ENCODE peak calls at places on chromosomes 6 and 20, in eight cellular contexts. G, V, T, J, B, L, D and K are unnamed samples.

GRCh38 chr6:167122827-167123657 is at the start of gene CCR6:
- DNase-seq in T (no peak), V (no peak), L (no peak), G (no peak), B (no peak), D (no peak), J (no peak), K (no peak)

GRCh38 chr20:58587467-58587866 is 63.6 kb upstream of the STX16 start:
- DNase-seq in B (no peak), V (no peak), G (no peak), T (no peak), J (no peak), D (no peak), L (no peak), K (no peak)

GRCh38 chr6:24991748-24992467 is 56.1 kb upstream of the RIPOR2 start:
- DNase-seq in V (peak), B (no peak), J (no peak), D (peak), L (peak), G (peak), T (peak), K (peak)

GRCh38 chr20:1815502-1816085 is 79.6 kb upstream of the SIRPA start:
- DNase-seq in L (no peak), G (no peak), D (no peak), J (no peak), T (no peak), V (no peak), B (no peak), K (no peak)

GRCh38 chr6:36755435-36756348 is 58.1 kb downstream of the RAB44 start:
- DNase-seq in B (no peak), G (peak), J (no peak), T (peak), L (no peak), D (no peak), V (peak), K (no peak)

GRCh38 chr6:165042912-165043311 is 266.5 kb downstream of the C6orf118 start:
- DNase-seq in J (no peak), L (no peak), B (no peak), T (no peak), V (no peak), G (no peak), D (no peak), K (no peak)

GRCh38 chr6:84871925-84872324 is 107.5 kb upstream of the TBX18 start:
- DNase-seq in J (no peak), G (no peak), B (no peak), V (no peak), D (no peak), T (no peak), L (no peak), K (no peak)

GRCh38 chr6:125102901-125103300 is 50.7 kb upstream of the TPD52L1 start:
- DNase-seq in J (no peak), V (no peak), B (no peak), G (no peak), T (no peak), D (no peak), L (no peak), K (no peak)

GRCh38 chr6:153150400-153150766 is 19.3 kb upstream of the RGS17 start:
- DNase-seq in V (no peak), G (no peak), B (no peak), J (no peak), T (no peak), D (no peak), L (no peak), K (no peak)

GRCh38 chr20:35821807-35822242 is 50.0 kb downstream of the PHF20 start:
- DNase-seq in V (no peak), B (no peak), J (no peak), T (no peak), G (no peak), D (no peak), L (no peak), K (no peak)

GRCh38 chr20:45890997-45891983 is at the start of the genes CTSA and NEURL2:
- DNase-seq in G (peak), B (peak), D (peak), T (peak), V (peak), L (peak), J (peak), K (peak)

GRCh38 chr6:110720066-110720465 is 95.2 kb downstream of the CDK19 start:
- DNase-seq in L (no peak), B (no peak), G (no peak), J (no peak), V (no peak), D (no peak), T (no peak), K (no peak)

GRCh38 chr20:3712279-3712873 is at the start of gene SIGLEC1:
- DNase-seq in V (peak), L (peak), B (no peak), J (no peak), D (no peak), G (peak), T (no peak), K (peak)

GRCh38 chr6:160221918-160222317 is 36.7 kb downstream of the SLC22A2 start:
- DNase-seq in B (no peak), V (no peak), J (no peak), T (no peak), D (no peak), L (no peak), G (no peak), K (no peak)

GRCh38 chr6:161181136-161181535 is 92.7 kb downstream of the AGPAT4 start:
- DNase-seq in B (no peak), V (no peak), T (no peak), G (no peak), J (no peak), D (no peak), L (no peak), K (no peak)

GRCh38 chr6:151813858-151814257 is 6.4 kb downstream of the ESR1 start:
- DNase-seq in B (no peak), V (no peak), J (no peak), T (no peak), D (no peak), L (no peak), G (no peak), K (no peak)

GRCh38 chr6:31441368-31442267 is 38.2 kb downstream of the MICA start:
- DNase-seq in L (peak), T (no peak), D (peak), J (peak), G (peak), B (peak), V (peak), K (peak)

GRCh38 chr20:564195-564594 is 20.6 kb upstream of the CSNK2A1 start:
- DNase-seq in T (no peak), J (no peak), V (no peak), B (no peak), D (no peak), L (no peak), G (no peak), K (no peak)

GRCh38 chr6:3352678-3353077 is 93.9 kb downstream of the PSMG4 start:
- DNase-seq in T (no peak), G (no peak), J (no peak), V (no peak), B (no peak), L (no peak), D (no peak), K (no peak)

GRCh38 chr20:33554914-33555420 is 65.1 kb downstream of the CBFA2T2 start:
- DNase-seq in J (no peak), G (no peak), L (no peak), B (no peak), T (peak), V (peak), D (peak), K (peak)

GRCh38 chr6:114344216-114344970 is 1.6 kb upstream of the HS3ST5 start:
- DNase-seq in L (no peak), T (no peak), J (no peak), G (no peak), D (no peak), V (no peak), B (no peak), K (no peak)

GRCh38 chr20:17624551-17625245 is 54.8 kb downstream of the DSTN start:
- DNase-seq in L (peak), B (peak), V (no peak), T (no peak), D (no peak), G (no peak), J (peak), K (peak)

GRCh38 chr6:131819507-131820228 is 11.8 kb downstream of the ENPP1 start:
- DNase-seq in T (no peak), G (no peak), D (no peak), B (no peak), V (no peak), L (peak), J (no peak), K (no peak)

GRCh38 chr6:71463061-71463460 is 174.4 kb downstream of the OGFRL1 start:
- DNase-seq in J (no peak), V (no peak), B (no peak), L (no peak), T (no peak), D (no peak), G (no peak), K (no peak)

GRCh38 chr6:144149894-144150672 is at the start of gene STX11:
- DNase-seq in B (peak), T (peak), D (peak), V (peak), L (peak), G (peak), J (peak), K (peak)
- TF ChIP-seq POLR2A in B (no peak), T (peak), D (peak), V (peak), L (peak), G (no peak), J (peak), K (no peak)

DNA sequence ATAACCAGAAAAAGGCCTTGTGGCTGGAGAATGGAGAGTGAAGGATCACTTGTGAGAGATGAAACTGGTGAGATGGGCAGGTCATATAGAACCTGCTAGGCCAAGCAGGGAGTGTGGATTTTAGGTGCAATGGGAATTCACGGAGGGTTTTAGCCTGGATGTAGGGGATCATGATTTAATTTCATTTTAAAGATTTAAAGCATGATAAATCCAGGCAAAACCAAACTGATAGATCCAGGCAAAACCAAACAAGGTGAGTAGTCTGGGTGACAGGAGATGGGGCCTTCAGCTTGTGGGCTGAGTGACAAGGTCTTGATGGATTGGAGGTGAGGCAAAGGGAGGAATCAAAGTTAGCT is 1.5 kb upstream of the PLCG1 start:
- DNase-seq in B (no peak), T (no peak), J (no peak), V (no peak), G (no peak), D (no peak), L (no peak), K (no peak)
- H3K4me3 ChIP-seq in B (peak), T (no peak), J (no peak), V (no peak), G (no peak), D (no peak), L (no peak), K (no peak)

DNA sequence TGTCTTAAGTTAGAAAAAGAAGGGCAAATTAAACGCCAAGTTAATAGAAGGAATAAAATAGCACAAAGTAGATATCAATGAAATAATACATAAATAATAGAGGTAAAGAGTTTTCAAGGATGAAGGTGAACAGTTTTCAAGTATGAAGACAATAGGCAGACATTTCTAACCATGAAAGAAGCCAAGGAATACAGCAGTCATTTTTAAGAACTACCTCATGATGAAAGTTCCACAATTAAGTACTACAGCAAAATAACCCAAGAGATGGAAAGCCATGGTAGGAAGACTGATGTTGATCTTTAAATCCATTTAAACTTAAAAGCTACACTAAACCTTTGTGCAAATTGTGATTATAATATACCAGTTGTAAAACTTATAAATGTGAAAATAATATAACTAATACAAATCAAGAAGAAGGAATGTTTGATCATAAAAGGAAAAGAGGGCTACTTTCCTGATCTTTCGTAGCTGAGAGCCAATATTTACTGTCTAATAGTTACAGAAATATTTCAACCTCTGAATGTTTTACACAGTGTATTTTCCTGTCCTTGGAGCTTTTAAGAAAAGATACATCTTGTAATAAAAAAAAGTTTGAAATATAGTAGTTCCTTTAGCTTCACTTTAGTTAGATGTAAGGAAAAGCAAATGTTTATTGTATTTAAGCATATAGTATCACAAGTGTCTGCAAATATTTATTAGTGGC is 143.1 kb downstream of the STXBP5 start:
- DNase-seq in G (no peak), J (no peak), T (no peak), V (no peak), L (no peak), D (no peak), B (no peak), K (no peak)
- TF ChIP-seq POLR2A in G (no peak), J (no peak), T (no peak), V (no peak), L (no peak), D (no peak), B (no peak), K (no peak)

DNA sequence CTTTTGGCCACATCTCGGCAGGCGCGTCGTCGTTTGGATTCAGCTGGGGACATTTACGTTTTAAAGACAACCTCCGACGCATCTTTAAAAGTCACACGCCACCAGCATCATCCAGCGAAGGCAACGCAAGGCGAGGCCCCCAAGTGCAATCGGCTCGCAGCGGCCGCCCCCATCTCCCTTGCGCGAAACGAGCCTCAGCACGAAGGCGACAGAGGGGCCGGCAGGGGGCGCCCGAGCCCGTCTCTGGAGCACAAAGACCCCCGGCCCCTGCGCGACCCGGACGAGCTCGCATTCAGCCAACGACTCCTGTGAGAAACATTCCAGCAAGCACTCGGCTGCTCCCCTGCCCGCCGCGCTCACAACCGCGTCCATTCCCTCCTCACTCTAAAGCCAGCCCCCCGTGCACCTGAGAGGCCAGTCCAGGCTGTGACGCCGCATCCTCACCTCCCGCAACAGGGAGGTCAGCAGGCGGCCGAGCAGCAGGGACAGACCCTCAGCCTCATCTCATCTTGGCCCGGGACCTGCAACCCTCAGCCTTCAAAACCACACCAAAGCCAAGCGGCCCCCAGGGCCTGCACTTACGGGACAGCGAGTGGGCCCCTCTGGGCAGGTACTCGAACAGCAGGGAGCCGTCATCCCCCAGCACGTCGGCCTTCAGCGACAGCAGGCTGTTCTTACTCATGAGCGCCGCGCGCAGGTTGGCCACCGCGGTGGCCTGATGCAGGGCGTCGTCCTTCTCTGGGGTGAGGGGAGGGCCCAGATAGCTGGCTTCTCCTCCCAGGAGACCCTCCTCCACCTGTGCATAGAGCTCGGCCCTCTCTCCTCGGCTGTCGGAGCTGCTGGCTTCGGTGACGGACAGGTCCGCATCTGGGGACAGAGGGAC is 35.8 kb downstream of the SLC2A4RG start:
- DNase-seq in G (no peak), T (no peak), V (no peak), L (peak), J (no peak), D (no peak), B (no peak), K (no peak)
- H3K4me3 ChIP-seq in G (peak), T (no peak), V (no peak), L (no peak), J (no peak), D (peak), B (peak), K (no peak)